ENCODE peak calls at places on chromosomes 3 and 15, in four cellular contexts. One of them, this sample, is unnamed.

GRCh38 chr3:4021162-4021561 is 221.9 kb downstream of the LRRN1 start:
- DNase-seq in HepG2: no peak
- DNase-seq in GM12878: no peak
- DNase-seq in transverse colon: no peak
- DNase-seq in this sample: no peak

GRCh38 chr3:152405915-152406802 is 137.4 kb downstream of the MBNL1 start:
- DNase-seq in transverse colon: no peak
- DNase-seq in HepG2: no peak
- DNase-seq in GM12878: no peak
- DNase-seq in this sample: peak

GRCh38 chr3:48685603-48686511 is at the start of gene NCKIPSD:
- DNase-seq in transverse colon: peak
- DNase-seq in GM12878: peak
- DNase-seq in HepG2: peak
- DNase-seq in this sample: peak

GRCh38 chr3:186787642-186788481 is 4.5 kb downstream of the EIF4A2 start:
- DNase-seq in transverse colon: no peak
- DNase-seq in HepG2: no peak
- DNase-seq in GM12878: no peak
- DNase-seq in this sample: no peak

GRCh38 chr15:58517682-58518525 is 86.1 kb downstream of the LIPC start:
- DNase-seq in HepG2: no peak
- DNase-seq in transverse colon: no peak
- DNase-seq in GM12878: peak
- DNase-seq in this sample: no peak

GRCh38 chr3:172391592-172392302 is 56.5 kb downstream of the GHSR start:
- DNase-seq in GM12878: no peak
- DNase-seq in HepG2: no peak
- DNase-seq in transverse colon: no peak
- DNase-seq in this sample: no peak

GRCh38 chr3:67529337-67529736 is 125.1 kb downstream of the SUCLG2 start:
- DNase-seq in GM12878: no peak
- DNase-seq in transverse colon: no peak
- DNase-seq in HepG2: peak
- DNase-seq in this sample: no peak

GRCh38 chr3:119662604-119663377 is 2.4 kb upstream of the POPDC2 start:
- DNase-seq in GM12878: no peak
- DNase-seq in transverse colon: no peak
- DNase-seq in HepG2: no peak
- DNase-seq in this sample: no peak

GRCh38 chr3:132016061-132017041 is 18.5 kb downstream of the CPNE4 start:
- DNase-seq in HepG2: no peak
- DNase-seq in transverse colon: no peak
- DNase-seq in GM12878: no peak
- DNase-seq in this sample: no peak

GRCh38 chr3:67489816-67490215 is 164.6 kb downstream of the SUCLG2 start:
- DNase-seq in transverse colon: no peak
- DNase-seq in HepG2: no peak
- DNase-seq in GM12878: no peak
- DNase-seq in this sample: no peak

GRCh38 chr15:101477851-101478353 is 11.6 kb downstream of the PCSK6 start:
- DNase-seq in HepG2: no peak
- DNase-seq in transverse colon: no peak
- DNase-seq in GM12878: no peak
- DNase-seq in this sample: no peak

GRCh38 chr3:182755308-182756106 is 37.8 kb upstream of the ATP11B start:
- DNase-seq in transverse colon: no peak
- DNase-seq in HepG2: no peak
- DNase-seq in GM12878: no peak
- DNase-seq in this sample: no peak

GRCh38 chr3:194466761-194467356 is 19.9 kb downstream of the ATP13A3 start:
- DNase-seq in transverse colon: no peak
- DNase-seq in HepG2: no peak
- DNase-seq in GM12878: no peak
- DNase-seq in this sample: no peak

GRCh38 chr3:111667170-111667569 is 72.0 kb upstream of the ZBED2 start:
- DNase-seq in transverse colon: no peak
- DNase-seq in HepG2: no peak
- DNase-seq in GM12878: no peak
- DNase-seq in this sample: no peak

GRCh38 chr3:133862161-133862560 is 33.5 kb downstream of the RAB6B start:
- DNase-seq in GM12878: no peak
- DNase-seq in transverse colon: no peak
- DNase-seq in HepG2: no peak
- DNase-seq in this sample: no peak

GRCh38 chr3:63565220-63565619 is 87.3 kb upstream of the SNTN start:
- DNase-seq in GM12878: no peak
- DNase-seq in transverse colon: no peak
- DNase-seq in HepG2: no peak
- DNase-seq in this sample: no peak

GRCh38 chr3:63559884-63560283 is 92.6 kb upstream of the SNTN start:
- DNase-seq in transverse colon: no peak
- DNase-seq in GM12878: no peak
- DNase-seq in HepG2: no peak
- DNase-seq in this sample: no peak

GRCh38 chr3:63561879-63562278 is 90.6 kb upstream of the SNTN start:
- DNase-seq in HepG2: no peak
- DNase-seq in transverse colon: no peak
- DNase-seq in GM12878: no peak
- DNase-seq in this sample: no peak

GRCh38 chr3:63557912-63558311 is 94.6 kb upstream of the SNTN start:
- DNase-seq in GM12878: peak
- DNase-seq in transverse colon: no peak
- DNase-seq in HepG2: no peak
- DNase-seq in this sample: no peak

GRCh38 chr3:63562323-63562722 is 90.2 kb upstream of the SNTN start:
- DNase-seq in HepG2: no peak
- DNase-seq in GM12878: no peak
- DNase-seq in transverse colon: no peak
- DNase-seq in this sample: no peak
- TF ChIP-seq POLR2AphosphoS5 in HepG2: no peak
- TF ChIP-seq POLR2AphosphoS5 in GM12878: no peak
- TF ChIP-seq POLR2AphosphoS5 in transverse colon: no peak
- TF ChIP-seq POLR2AphosphoS5 in this sample: no peak

GRCh38 chr15:77420610-77421369 is at the start of gene HMG20A:
- DNase-seq in transverse colon: peak
- DNase-seq in HepG2: peak
- DNase-seq in GM12878: peak
- DNase-seq in this sample: peak
- TF ChIP-seq POLR2AphosphoS5 in transverse colon: peak
- TF ChIP-seq POLR2AphosphoS5 in HepG2: peak
- TF ChIP-seq POLR2AphosphoS5 in GM12878: peak
- TF ChIP-seq POLR2AphosphoS5 in this sample: peak

GRCh38 chr15:40275491-40275890 is 7.4 kb downstream of the ANKRD63 start:
- DNase-seq in transverse colon: no peak
- DNase-seq in GM12878: no peak
- DNase-seq in HepG2: no peak
- DNase-seq in this sample: no peak

GRCh38 chr15:40276927-40277326 is 5.9 kb downstream of the ANKRD63 start:
- DNase-seq in GM12878: no peak
- DNase-seq in transverse colon: no peak
- DNase-seq in HepG2: peak
- DNase-seq in this sample: no peak

GRCh38 chr15:40275954-40276353 is 6.9 kb downstream of the ANKRD63 start:
- DNase-seq in GM12878: no peak
- DNase-seq in HepG2: no peak
- DNase-seq in transverse colon: no peak
- DNase-seq in this sample: no peak

GRCh38 chr15:40278026-40278425 is 4.8 kb downstream of the ANKRD63 start:
- DNase-seq in GM12878: no peak
- DNase-seq in transverse colon: no peak
- DNase-seq in HepG2: no peak
- DNase-seq in this sample: no peak

GRCh38 chr15:40277472-40277871 is 5.4 kb downstream of the ANKRD63 start:
- DNase-seq in HepG2: no peak
- DNase-seq in transverse colon: no peak
- DNase-seq in GM12878: no peak
- DNase-seq in this sample: peak
- TF ChIP-seq POLR2AphosphoS5 in HepG2: no peak
- TF ChIP-seq POLR2AphosphoS5 in transverse colon: no peak
- TF ChIP-seq POLR2AphosphoS5 in GM12878: no peak
- TF ChIP-seq POLR2AphosphoS5 in this sample: no peak

GRCh38 chr3:66486646-66487045 is 14.2 kb downstream of the LRIG1 start:
- DNase-seq in GM12878: no peak
- DNase-seq in transverse colon: no peak
- DNase-seq in HepG2: no peak
- DNase-seq in this sample: no peak
- TF ChIP-seq POLR2AphosphoS5 in GM12878: no peak
- TF ChIP-seq POLR2AphosphoS5 in transverse colon: no peak
- TF ChIP-seq POLR2AphosphoS5 in HepG2: no peak
- TF ChIP-seq POLR2AphosphoS5 in this sample: no peak

GRCh38 chr3:37456791-37457190 is 282.4 kb upstream of the LRRFIP2 start:
- DNase-seq in HepG2: no peak
- DNase-seq in GM12878: no peak
- DNase-seq in transverse colon: no peak
- DNase-seq in this sample: no peak
- TF ChIP-seq POLR2AphosphoS5 in HepG2: no peak
- TF ChIP-seq POLR2AphosphoS5 in GM12878: no peak
- TF ChIP-seq POLR2AphosphoS5 in transverse colon: no peak
- TF ChIP-seq POLR2AphosphoS5 in this sample: no peak

GRCh38 chr3:66344391-66344811 is 123.6 kb downstream of the SLC25A26 start:
- DNase-seq in transverse colon: peak
- DNase-seq in GM12878: no peak
- DNase-seq in HepG2: peak
- DNase-seq in this sample: no peak
- TF ChIP-seq POLR2AphosphoS5 in transverse colon: no peak
- TF ChIP-seq POLR2AphosphoS5 in GM12878: no peak
- TF ChIP-seq POLR2AphosphoS5 in HepG2: no peak
- TF ChIP-seq POLR2AphosphoS5 in this sample: no peak